ENCODE peak calls at places on chromosome 1, in six cellular contexts. One of them, this sample, is unnamed.

GRCh38 chr1:29579821-29580425 is 343.6 kb downstream of the PTPRU start:
- DNase-seq in right cardiac atrium: no peak
- DNase-seq in CD4-positive, alpha-beta T cell: no peak
- DNase-seq in naive B cell: no peak
- DNase-seq in right atrium auricular region: no peak
- DNase-seq in heart right ventricle: no peak
- DNase-seq in this sample: no peak

GRCh38 chr1:205920159-205920558 is 23.1 kb downstream of the SLC26A9 start:
- DNase-seq in right cardiac atrium: peak
- DNase-seq in CD4-positive, alpha-beta T cell: no peak
- DNase-seq in naive B cell: no peak
- DNase-seq in right atrium auricular region: peak
- DNase-seq in heart right ventricle: peak
- DNase-seq in this sample: no peak

GRCh38 chr1:61357539-61357938 is 275.2 kb downstream of the NFIA start:
- DNase-seq in right cardiac atrium: no peak
- DNase-seq in CD4-positive, alpha-beta T cell: no peak
- DNase-seq in naive B cell: no peak
- DNase-seq in right atrium auricular region: no peak
- DNase-seq in heart right ventricle: no peak
- DNase-seq in this sample: no peak

GRCh38 chr1:111967886-111968285 is 21.6 kb downstream of the KCND3 start:
- DNase-seq in right cardiac atrium: no peak
- DNase-seq in CD4-positive, alpha-beta T cell: no peak
- DNase-seq in naive B cell: no peak
- DNase-seq in right atrium auricular region: no peak
- DNase-seq in heart right ventricle: no peak
- DNase-seq in this sample: no peak

GRCh38 chr1:208835082-208835467 is 590.9 kb upstream of the PLXNA2 start:
- DNase-seq in right cardiac atrium: no peak
- DNase-seq in CD4-positive, alpha-beta T cell: no peak
- DNase-seq in naive B cell: no peak
- DNase-seq in right atrium auricular region: no peak
- DNase-seq in heart right ventricle: no peak
- DNase-seq in this sample: no peak

GRCh38 chr1:116986531-116987255 is 14.9 kb upstream of the CD101 start:
- DNase-seq in right cardiac atrium: no peak
- DNase-seq in CD4-positive, alpha-beta T cell: peak
- DNase-seq in naive B cell: no peak
- DNase-seq in right atrium auricular region: no peak
- DNase-seq in heart right ventricle: no peak
- DNase-seq in this sample: no peak

GRCh38 chr1:218304281-218305039 is 19.4 kb downstream of the RRP15 start:
- DNase-seq in right cardiac atrium: peak
- DNase-seq in CD4-positive, alpha-beta T cell: no peak
- DNase-seq in naive B cell: no peak
- DNase-seq in right atrium auricular region: no peak
- DNase-seq in heart right ventricle: peak
- DNase-seq in this sample: no peak

GRCh38 chr1:41977329-41977728 is 58.6 kb upstream of the HIVEP3 start:
- DNase-seq in right cardiac atrium: no peak
- DNase-seq in CD4-positive, alpha-beta T cell: no peak
- DNase-seq in naive B cell: no peak
- DNase-seq in right atrium auricular region: no peak
- DNase-seq in heart right ventricle: no peak
- DNase-seq in this sample: peak

GRCh38 chr1:33836911-33837310 is 27.0 kb upstream of the HMGB4 start:
- DNase-seq in right cardiac atrium: no peak
- DNase-seq in CD4-positive, alpha-beta T cell: no peak
- DNase-seq in naive B cell: no peak
- DNase-seq in right atrium auricular region: no peak
- DNase-seq in heart right ventricle: no peak
- DNase-seq in this sample: no peak

GRCh38 chr1:153509036-153509435 is 26.8 kb downstream of the S100A6 start:
- DNase-seq in right cardiac atrium: no peak
- DNase-seq in CD4-positive, alpha-beta T cell: no peak
- DNase-seq in naive B cell: no peak
- DNase-seq in right atrium auricular region: no peak
- DNase-seq in heart right ventricle: no peak
- DNase-seq in this sample: no peak

GRCh38 chr1:247087256-247087655 is 8.6 kb upstream of the ZNF670 start:
- DNase-seq in right cardiac atrium: no peak
- DNase-seq in CD4-positive, alpha-beta T cell: no peak
- DNase-seq in naive B cell: no peak
- DNase-seq in right atrium auricular region: no peak
- DNase-seq in heart right ventricle: no peak
- DNase-seq in this sample: no peak

GRCh38 chr1:95168638-95169411 is 51.7 kb downstream of the TLCD4 start:
- DNase-seq in right cardiac atrium: no peak
- DNase-seq in CD4-positive, alpha-beta T cell: no peak
- DNase-seq in naive B cell: no peak
- DNase-seq in right atrium auricular region: no peak
- DNase-seq in heart right ventricle: no peak
- DNase-seq in this sample: no peak

GRCh38 chr1:157278383-157279156 is 140.4 kb upstream of the ETV3 start:
- DNase-seq in right cardiac atrium: no peak
- DNase-seq in CD4-positive, alpha-beta T cell: no peak
- DNase-seq in naive B cell: no peak
- DNase-seq in right atrium auricular region: no peak
- DNase-seq in heart right ventricle: no peak
- DNase-seq in this sample: no peak

GRCh38 chr1:109060707-109061106 is 15.1 kb downstream of the TAF13 start:
- DNase-seq in right cardiac atrium: no peak
- DNase-seq in CD4-positive, alpha-beta T cell: no peak
- DNase-seq in naive B cell: no peak
- DNase-seq in right atrium auricular region: no peak
- DNase-seq in heart right ventricle: no peak
- DNase-seq in this sample: no peak

GRCh38 chr1:241130881-241131280 is 226.1 kb downstream of the RGS7 start:
- DNase-seq in right cardiac atrium: no peak
- DNase-seq in CD4-positive, alpha-beta T cell: no peak
- DNase-seq in naive B cell: no peak
- DNase-seq in right atrium auricular region: no peak
- DNase-seq in heart right ventricle: no peak
- DNase-seq in this sample: no peak

GRCh38 chr1:200784576-200784975 is 45.9 kb downstream of the CAMSAP2 start:
- DNase-seq in right cardiac atrium: no peak
- DNase-seq in CD4-positive, alpha-beta T cell: no peak
- DNase-seq in naive B cell: no peak
- DNase-seq in right atrium auricular region: no peak
- DNase-seq in heart right ventricle: no peak
- DNase-seq in this sample: no peak

GRCh38 chr1:234659538-234659937 is 49.6 kb upstream of the IRF2BP2 start:
- DNase-seq in right cardiac atrium: no peak
- DNase-seq in CD4-positive, alpha-beta T cell: no peak
- DNase-seq in naive B cell: no peak
- DNase-seq in right atrium auricular region: no peak
- DNase-seq in heart right ventricle: no peak
- DNase-seq in this sample: no peak

GRCh38 chr1:94926365-94926914 is 470 bp downstream of the CNN3 start:
- DNase-seq in right cardiac atrium: peak
- DNase-seq in CD4-positive, alpha-beta T cell: no peak
- DNase-seq in naive B cell: peak
- DNase-seq in right atrium auricular region: no peak
- DNase-seq in heart right ventricle: peak
- DNase-seq in this sample: no peak

GRCh38 chr1:55443175-55443933 is 228.2 kb upstream of the USP24 start:
- DNase-seq in right cardiac atrium: peak
- DNase-seq in CD4-positive, alpha-beta T cell: no peak
- DNase-seq in naive B cell: no peak
- DNase-seq in right atrium auricular region: peak
- DNase-seq in heart right ventricle: peak
- DNase-seq in this sample: no peak

GRCh38 chr1:201357211-201357610 is 20.3 kb downstream of the TNNT2 start:
- DNase-seq in right cardiac atrium: no peak
- DNase-seq in CD4-positive, alpha-beta T cell: no peak
- DNase-seq in naive B cell: no peak
- DNase-seq in right atrium auricular region: no peak
- DNase-seq in heart right ventricle: peak
- DNase-seq in this sample: no peak

GRCh38 chr1:67604778-67605177 is 80.2 kb upstream of the GADD45A start:
- DNase-seq in right cardiac atrium: no peak
- DNase-seq in CD4-positive, alpha-beta T cell: no peak
- DNase-seq in naive B cell: no peak
- DNase-seq in right atrium auricular region: peak
- DNase-seq in heart right ventricle: no peak
- DNase-seq in this sample: no peak

GRCh38 chr1:206739411-206740076 is 31.0 kb upstream of the IL19 start:
- DNase-seq in right cardiac atrium: no peak
- DNase-seq in CD4-positive, alpha-beta T cell: no peak
- DNase-seq in naive B cell: peak
- DNase-seq in right atrium auricular region: no peak
- DNase-seq in heart right ventricle: no peak
- DNase-seq in this sample: no peak

GRCh38 chr1:158007949-158008386 is 14.5 kb downstream of the KIRREL1 start:
- DNase-seq in right cardiac atrium: no peak
- DNase-seq in CD4-positive, alpha-beta T cell: no peak
- DNase-seq in naive B cell: no peak
- DNase-seq in right atrium auricular region: no peak
- DNase-seq in heart right ventricle: no peak
- DNase-seq in this sample: no peak

GRCh38 chr1:2528966-2529750 is 905 bp downstream of the HES5 start:
- DNase-seq in right cardiac atrium: no peak
- DNase-seq in CD4-positive, alpha-beta T cell: peak
- DNase-seq in naive B cell: peak
- DNase-seq in right atrium auricular region: no peak
- DNase-seq in heart right ventricle: peak
- DNase-seq in this sample: no peak

GRCh38 chr1:119475866-119476439 is 31.1 kb upstream of the HSD3B1 start:
- DNase-seq in right cardiac atrium: no peak
- DNase-seq in CD4-positive, alpha-beta T cell: no peak
- DNase-seq in naive B cell: no peak
- DNase-seq in right atrium auricular region: no peak
- DNase-seq in heart right ventricle: peak
- DNase-seq in this sample: peak

GRCh38 chr1:4652631-4653327 is 1.6 kb upstream of the AJAP1 start:
- DNase-seq in right cardiac atrium: peak
- DNase-seq in CD4-positive, alpha-beta T cell: peak
- DNase-seq in naive B cell: peak
- DNase-seq in right atrium auricular region: no peak
- DNase-seq in heart right ventricle: peak
- DNase-seq in this sample: no peak

GRCh38 chr1:3065396-3065795 is 3.6 kb upstream of the PRDM16 start:
- DNase-seq in right cardiac atrium: peak
- DNase-seq in CD4-positive, alpha-beta T cell: no peak
- DNase-seq in naive B cell: no peak
- DNase-seq in right atrium auricular region: no peak
- DNase-seq in heart right ventricle: no peak
- DNase-seq in this sample: no peak

GRCh38 chr1:167401260-167401873 is 117.0 kb downstream of the CD247 start:
- DNase-seq in right cardiac atrium: peak
- DNase-seq in CD4-positive, alpha-beta T cell: peak
- DNase-seq in naive B cell: peak
- DNase-seq in right atrium auricular region: no peak
- DNase-seq in heart right ventricle: no peak
- DNase-seq in this sample: no peak

GRCh38 chr1:101993703-101994102 is 3.0 kb downstream of the OLFM3 start:
- DNase-seq in right cardiac atrium: no peak
- DNase-seq in CD4-positive, alpha-beta T cell: no peak
- DNase-seq in naive B cell: no peak
- DNase-seq in right atrium auricular region: no peak
- DNase-seq in heart right ventricle: no peak
- DNase-seq in this sample: no peak